ENCODE peak calls at places on chromosomes 4 and X, in eight cellular contexts. F, O, J, C, D, N, H and W are unnamed samples.

GRCh38 chr4:137892134-137892533 is 350.0 kb downstream of the SLC7A11 start:
- DNase-seq in F (no peak), O (no peak), J (no peak), C (no peak), D (peak), N (no peak), H (no peak), W (no peak)

GRCh38 chr4:54575919-54576318 is 81.8 kb upstream of the KIT start:
- DNase-seq in F (no peak), O (no peak), J (no peak), C (no peak), D (no peak), N (no peak), H (no peak), W (no peak)

GRCh38 chrX:103726477-103726876 is 15.8 kb downstream of the TMEM31 start:
- DNase-seq in F (no peak), O (no peak), J (no peak), C (no peak), D (no peak), N (no peak), H (no peak), W (no peak)

GRCh38 chrX:77962068-77962902 is 7.2 kb downstream of the PGAM4 start:
- DNase-seq in F (no peak), O (no peak), J (no peak), C (no peak), D (peak), N (no peak), H (no peak), W (no peak)

GRCh38 chr4:100960232-100960631 is 387.1 kb downstream of the PPP3CA start:
- DNase-seq in F (no peak), O (no peak), J (no peak), C (no peak), D (no peak), N (no peak), H (no peak), W (no peak)

GRCh38 chr4:138112389-138112788 is 129.8 kb downstream of the SLC7A11 start:
- DNase-seq in F (no peak), O (no peak), J (no peak), C (no peak), D (no peak), N (no peak), H (no peak), W (no peak)

GRCh38 chr4:181437895-181438294 is 805.3 kb upstream of the TENM3 start:
- DNase-seq in F (no peak), O (no peak), J (no peak), C (no peak), D (no peak), N (no peak), H (no peak), W (no peak)

GRCh38 chr4:99946346-99947189 is at the start of gene DNAJB14:
- DNase-seq in F (peak), O (peak), J (peak), C (peak), D (peak), N (peak), H (peak), W (no peak)

GRCh38 chr4:71697031-71697430 is 86.8 kb downstream of the GC start:
- DNase-seq in F (no peak), O (no peak), J (no peak), C (no peak), D (no peak), N (no peak), H (no peak), W (no peak)

GRCh38 chrX:133657455-133657854 is 242.2 kb upstream of the GPC4 start:
- DNase-seq in F (no peak), O (no peak), J (no peak), C (no peak), D (no peak), N (no peak), H (no peak), W (no peak)

GRCh38 chrX:9180623-9181022 is 146.7 kb upstream of the FAM9B start:
- DNase-seq in F (no peak), O (peak), J (no peak), C (no peak), D (no peak), N (no peak), H (no peak), W (no peak)

GRCh38 chrX:2692221-2693122 is 1.4 kb downstream of the CD99 start:
- DNase-seq in F (peak), O (no peak), J (no peak), C (no peak), D (peak), N (no peak), H (no peak), W (no peak)

GRCh38 chr4:101960431-101960830 is 169.9 kb downstream of the BANK1 start:
- DNase-seq in F (no peak), O (no peak), J (no peak), C (no peak), D (no peak), N (no peak), H (no peak), W (no peak)
- H3K4me3 ChIP-seq in F (no peak), O (no peak), J (no peak), C (no peak), D (no peak), N (no peak), H (no peak), W (no peak)

GRCh38 chr4:41990029-41990382 is 324 bp upstream of the SLC30A9 start:
- DNase-seq in F (no peak), O (no peak), J (no peak), C (no peak), D (peak), N (no peak), H (no peak), W (no peak)

GRCh38 chr4:41992967-41993857 is 2.9 kb downstream of the SLC30A9 start:
- DNase-seq in F (no peak), O (no peak), J (no peak), C (no peak), D (no peak), N (no peak), H (no peak), W (no peak)

GRCh38 chr4:41990383-41991111 is at the start of gene SLC30A9:
- DNase-seq in F (peak), O (peak), J (peak), C (peak), D (peak), N (peak), H (peak), W (peak)

GRCh38 chr4:41994461-41994860 is 4.1 kb downstream of the SLC30A9 start:
- DNase-seq in F (no peak), O (no peak), J (no peak), C (no peak), D (no peak), N (no peak), H (no peak), W (no peak)

GRCh38 chr4:41991916-41992767 is 1.8 kb downstream of the SLC30A9 start:
- DNase-seq in F (no peak), O (no peak), J (no peak), C (no peak), D (peak), N (no peak), H (no peak), W (no peak)
- H3K4me3 ChIP-seq in F (no peak), O (no peak), J (peak), C (no peak), D (no peak), N (no peak), H (no peak), W (no peak)

DNA sequence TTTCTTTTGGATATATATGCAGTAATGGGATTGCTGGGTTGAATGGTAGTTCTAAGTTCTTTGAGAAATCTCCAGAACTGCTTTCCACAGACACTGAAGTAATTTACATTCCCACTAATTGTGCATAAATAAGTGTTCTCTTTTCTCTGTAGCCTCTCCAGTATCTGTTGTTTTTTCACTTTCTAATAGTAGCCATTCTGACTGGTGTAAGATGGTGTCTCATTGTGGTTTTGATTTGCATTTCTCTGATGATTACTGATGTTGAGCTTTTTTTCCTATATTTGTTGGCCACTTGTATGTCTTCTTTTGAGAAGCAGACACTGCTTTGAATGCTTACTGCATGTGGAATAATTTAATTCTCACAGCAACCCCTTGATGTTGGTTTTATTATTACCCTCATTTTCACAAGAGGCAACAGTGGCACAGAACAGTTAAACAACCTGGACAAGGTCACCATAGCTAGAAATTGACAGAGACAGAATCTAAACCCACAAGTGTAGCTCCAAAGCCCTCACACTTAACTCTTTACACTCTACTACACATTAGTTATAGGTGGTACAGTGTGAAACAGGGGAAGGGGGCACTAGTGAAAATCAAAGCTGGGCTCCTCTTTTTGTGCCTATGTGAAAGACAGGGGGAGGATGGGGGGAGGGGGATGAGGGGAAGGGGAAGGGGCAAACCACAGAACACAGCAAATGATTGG is 96.1 kb downstream of the REELD1 start:
- DNase-seq in F (no peak), O (no peak), J (no peak), C (no peak), D (peak), N (no peak), H (no peak), W (no peak)
- H3K4me3 ChIP-seq in F (no peak), O (no peak), J (no peak), C (no peak), D (no peak), N (no peak), H (no peak), W (no peak)

DNA sequence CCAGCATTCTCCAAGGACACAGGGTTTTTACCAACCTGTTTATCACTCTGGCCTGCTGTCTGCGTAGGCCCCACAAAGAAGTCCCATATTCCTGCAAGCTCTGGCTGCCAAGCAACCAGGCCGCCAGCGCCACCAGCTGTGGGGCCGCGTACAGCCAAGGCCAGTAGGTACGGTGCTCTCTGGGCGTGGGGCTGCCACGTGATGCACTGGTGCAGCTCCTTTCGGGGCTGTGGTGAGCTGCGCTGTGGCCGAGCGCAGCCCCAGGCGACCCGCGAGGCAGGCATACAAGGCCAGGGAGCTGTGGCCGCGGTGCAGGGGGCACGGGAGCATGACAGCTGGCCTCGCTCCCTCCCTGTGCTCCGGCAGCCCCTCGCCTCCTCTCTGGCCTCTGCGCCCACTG is 22.2 kb downstream of the LUZP4 start:
- DNase-seq in F (no peak), O (peak), J (no peak), C (no peak), D (peak), N (no peak), H (no peak), W (no peak)
- H3K4me3 ChIP-seq in F (no peak), O (no peak), J (no peak), C (no peak), D (no peak), N (no peak), H (no peak), W (no peak)

DNA sequence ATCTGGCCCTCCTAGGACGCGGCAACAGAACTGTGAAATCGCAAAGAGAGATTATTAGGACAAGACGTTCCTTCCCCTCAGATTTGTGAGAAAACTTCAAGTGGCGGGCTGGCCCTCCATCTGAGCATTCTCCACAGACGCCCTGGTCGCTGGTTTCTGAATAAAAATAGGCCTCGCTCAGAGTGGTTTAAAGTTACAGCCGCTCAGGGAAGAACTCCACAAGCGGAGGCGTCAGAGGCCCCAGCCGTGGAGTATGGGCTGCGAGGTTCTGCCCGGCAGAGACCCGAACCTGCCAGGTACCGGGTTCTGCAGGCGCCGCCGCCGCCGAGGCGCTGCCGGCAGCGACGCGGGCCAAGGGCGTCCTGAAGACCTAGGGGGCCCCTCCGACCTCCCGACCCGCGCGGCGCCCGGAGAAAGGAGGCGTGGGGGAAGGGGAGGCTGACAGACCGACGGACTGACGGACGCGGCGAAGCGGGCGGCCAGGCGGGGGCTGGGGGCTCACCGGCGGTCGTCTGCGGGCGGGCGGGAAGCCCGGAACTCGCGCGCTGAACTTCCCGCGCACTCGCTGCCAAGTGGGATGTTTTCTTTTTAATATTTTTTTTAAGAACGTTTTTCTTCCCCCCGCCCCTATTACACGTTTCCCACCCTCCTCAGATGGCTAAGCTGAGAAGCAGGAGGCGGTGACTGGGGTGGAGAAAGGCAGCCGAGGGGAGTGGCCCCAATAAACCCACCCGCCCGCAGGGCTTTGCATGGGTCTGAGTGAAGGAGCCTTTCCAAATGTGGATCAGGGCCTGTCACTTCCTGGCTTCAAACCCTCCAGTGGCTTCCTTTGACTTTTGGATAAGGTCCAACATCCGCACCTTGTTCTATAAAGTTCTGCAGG is at the start of gene PABPC4L:
- DNase-seq in F (peak), O (peak), J (no peak), C (no peak), D (peak), N (no peak), H (no peak), W (no peak)
- H3K4me3 ChIP-seq in F (peak), O (peak), J (no peak), C (no peak), D (peak), N (no peak), H (no peak), W (peak)

DNA sequence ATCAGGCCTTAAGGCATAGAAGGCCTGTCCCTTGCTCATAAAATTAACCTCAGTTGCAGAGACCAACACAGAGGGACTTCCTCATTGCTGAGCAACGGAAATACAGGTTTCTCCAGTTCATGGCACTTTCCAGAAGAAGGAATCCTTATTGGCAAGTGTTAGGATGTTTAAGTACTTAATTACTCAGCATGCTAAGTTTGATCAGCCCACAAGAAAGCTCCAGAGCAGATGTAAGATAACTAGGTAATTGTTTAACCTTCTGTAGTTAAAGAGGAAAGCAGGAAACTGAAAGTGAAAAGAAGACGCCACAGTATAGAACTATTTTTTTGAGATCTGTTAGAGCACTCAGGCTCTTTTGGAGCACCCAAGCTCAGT is 33.5 kb downstream of the SMS start:
- DNase-seq in F (no peak), O (no peak), J (peak), C (no peak), D (peak), N (no peak), H (no peak), W (no peak)
- H3K4me3 ChIP-seq in F (no peak), O (no peak), J (peak), C (no peak), D (no peak), N (peak), H (peak), W (no peak)